ENCODE peak calls at places on chromosomes 12 and 14, in seven cellular contexts. O is GM12878, Q is fibroblast of lung, P is fibroblast of pulmonary artery, J is GM10248, B is endothelial cell, S is WERI-Rb-1. U is an unnamed sample.

GRCh38 chr14:68785817-68786490 is 6.9 kb downstream of the ZFP36L1 start:
- DNase-seq in P (peak), S (no peak), J (no peak), Q (peak), B (no peak), O (no peak), U (no peak)

GRCh38 chr12:59382678-59383425 is 213.0 kb upstream of the SLC16A7 start:
- DNase-seq in Q (no peak), J (no peak), S (no peak), O (no peak), B (no peak), P (no peak), U (no peak)

GRCh38 chr12:124276337-124276736 is 18.6 kb upstream of the RFLNA start:
- DNase-seq in Q (no peak), P (no peak), O (no peak), S (no peak), J (no peak), B (no peak), U (no peak)

GRCh38 chr12:100359822-100360221 is 2.9 kb downstream of the SLC17A8 start:
- DNase-seq in O (no peak), B (no peak), P (peak), J (no peak), S (no peak), Q (peak), U (no peak)

GRCh38 chr12:123958876-123959275 is 13.8 kb downstream of the CCDC92 start:
- DNase-seq in O (no peak), J (no peak), Q (no peak), S (no peak), P (no peak), B (no peak), U (no peak)

GRCh38 chr12:43795716-43796282 is 10.3 kb downstream of the TWF1 start:
- DNase-seq in S (no peak), O (no peak), P (no peak), Q (no peak), B (no peak), J (no peak), U (no peak)

GRCh38 chr14:58104808-58105207 is 47.2 kb downstream of the ARMH4 start:
- DNase-seq in Q (peak), P (peak), B (no peak), O (no peak), S (no peak), J (no peak), U (no peak)

GRCh38 chr12:1932264-1932777 is 13.9 kb upstream of the CACNA2D4 start:
- DNase-seq in S (no peak), P (no peak), J (peak), B (no peak), Q (peak), O (no peak), U (peak)

GRCh38 chr12:31023271-31023724 is 50.4 kb upstream of the DDX11 start:
- DNase-seq in B (no peak), O (no peak), Q (no peak), S (no peak), J (no peak), P (no peak), U (no peak)

GRCh38 chr14:20116748-20117147 is 6.2 kb downstream of the OR4K17 start:
- DNase-seq in O (no peak), B (no peak), P (no peak), S (no peak), J (no peak), Q (no peak), U (no peak)

GRCh38 chr12:78891646-78892353 is 27.2 kb downstream of the SYT1 start:
- DNase-seq in O (no peak), P (no peak), J (no peak), Q (no peak), B (no peak), S (no peak), U (no peak)

GRCh38 chr12:2834581-2835491 is at the start of gene NRIP2:
- DNase-seq in J (no peak), S (no peak), B (no peak), O (no peak), Q (peak), P (peak), U (no peak)

GRCh38 chr12:11580125-11580751 is 69.2 kb upstream of the ETV6 start:
- DNase-seq in S (no peak), O (peak), B (no peak), P (peak), Q (peak), J (peak), U (peak)

GRCh38 chr12:105107176-105107496 is 395 bp upstream of the WASHC4 start:
- DNase-seq in S (no peak), B (no peak), J (no peak), Q (peak), O (no peak), P (peak), U (no peak)

GRCh38 chr14:32366995-32367394 is 37.9 kb downstream of the AKAP6 start:
- DNase-seq in S (no peak), O (no peak), B (no peak), J (no peak), P (peak), Q (peak), U (no peak)

GRCh38 chr14:58560208-58560607 is 77.6 kb upstream of the DACT1 start:
- DNase-seq in O (no peak), B (no peak), S (no peak), Q (peak), J (no peak), P (peak), U (no peak)

GRCh38 chr12:52655720-52656124 is 3.7 kb upstream of the KRT2 start:
- DNase-seq in S (no peak), J (no peak), B (no peak), P (no peak), O (no peak), Q (no peak), U (no peak)

GRCh38 chr12:96698521-96698920 is 208.5 kb upstream of the NEDD1 start:
- DNase-seq in O (no peak), J (no peak), Q (no peak), P (no peak), B (no peak), S (no peak), U (no peak)
- TF ChIP-seq CTCF in O (no peak), J (no peak), Q (peak), P (peak), B (no peak), S (no peak), U (no peak)

GRCh38 chr14:97162621-97163020 is 365.4 kb downstream of the VRK1 start:
- DNase-seq in J (no peak), S (no peak), O (no peak), P (no peak), Q (no peak), B (no peak), U (no peak)

GRCh38 chr14:97166497-97166896 is 369.3 kb downstream of the VRK1 start:
- DNase-seq in Q (no peak), P (no peak), S (peak), O (no peak), J (no peak), B (no peak), U (no peak)

GRCh38 chr14:97158102-97158501 is 360.9 kb downstream of the VRK1 start:
- DNase-seq in J (no peak), S (no peak), B (no peak), Q (no peak), O (no peak), P (no peak), U (no peak)

GRCh38 chr14:97159124-97159523 is 361.9 kb downstream of the VRK1 start:
- DNase-seq in P (no peak), S (no peak), Q (no peak), O (no peak), J (no peak), B (no peak), U (no peak)

GRCh38 chr14:97164014-97164413 is 366.8 kb downstream of the VRK1 start:
- DNase-seq in P (no peak), J (no peak), B (no peak), Q (no peak), S (no peak), O (no peak), U (no peak)
- TF ChIP-seq CTCF in P (no peak), J (no peak), B (no peak), Q (no peak), S (no peak), O (no peak), U (no peak)

GRCh38 chr14:50148799-50149198 is 32.4 kb upstream of the VCPKMT start:
- DNase-seq in B (no peak), J (no peak), P (no peak), Q (no peak), S (no peak), O (no peak), U (no peak)
- TF ChIP-seq CTCF in B (no peak), J (no peak), P (no peak), Q (no peak), S (no peak), O (no peak), U (no peak)

GRCh38 chr14:104786091-104786586 is 9.4 kb downstream of the AKT1 start:
- DNase-seq in J (no peak), B (no peak), Q (no peak), O (no peak), P (no peak), S (no peak), U (no peak)
- TF ChIP-seq CTCF in J (no peak), B (no peak), Q (no peak), O (no peak), P (no peak), S (no peak), U (no peak)

U was measured in GM06990.